ENCODE peak calls at places on chromosomes 7 and 10, in ten cellular contexts. N, K, I, H, Q, A, Z, O, L and F are unnamed samples. For H3K9me3, the result is how much of the 10 kb centered on the place peaks cover.

GRCh38 chr10:132194726-132195125 is 8.0 kb downstream of the DPYSL4 start:
- DNase-seq in N (no peak), Q (no peak), K (no peak), I (no peak), L (no peak), H (no peak), A (no peak), Z (no peak), O (no peak), F (no peak)

GRCh38 chr7:107201795-107202450 is 33.1 kb downstream of the HBP1 start:
- DNase-seq in Q (no peak), O (no peak), L (no peak), H (peak), N (peak), Z (no peak), A (peak), K (peak), I (no peak), F (peak)

GRCh38 chr7:47400741-47401206 is 181.1 kb downstream of the TNS3 start:
- DNase-seq in L (no peak), N (peak), I (no peak), O (no peak), A (no peak), H (no peak), Q (no peak), K (no peak), Z (peak), F (no peak)

GRCh38 chr7:105346593-105347322 is 42.0 kb downstream of the SRPK2 start:
- DNase-seq in I (no peak), N (no peak), K (no peak), O (no peak), Q (no peak), H (no peak), A (no peak), Z (no peak), L (no peak), F (peak)

GRCh38 chr10:29849434-29849833 is 210.0 kb downstream of the JCAD start:
- DNase-seq in Z (no peak), L (no peak), Q (no peak), O (peak), A (no peak), K (no peak), N (no peak), H (no peak), I (peak), F (no peak)

GRCh38 chr7:105691029-105691691 is 109.9 kb upstream of the EFCAB10 start:
- DNase-seq in I (peak), K (no peak), H (no peak), A (no peak), N (no peak), L (peak), Q (no peak), Z (no peak), O (peak), F (no peak)

GRCh38 chr10:125089486-125089885 is 70.9 kb downstream of the CTBP2 start:
- DNase-seq in H (no peak), I (no peak), A (no peak), O (no peak), K (no peak), Q (no peak), L (no peak), N (no peak), Z (peak), F (no peak)

GRCh38 chr7:75645570-75645969 is 93.2 kb downstream of the HIP1 start:
- DNase-seq in N (no peak), Q (no peak), O (no peak), H (no peak), A (no peak), L (no peak), K (no peak), I (no peak), Z (no peak), F (no peak)

GRCh38 chr10:75180592-75180991 is 30.0 kb upstream of the VDAC2 start:
- DNase-seq in N (no peak), H (no peak), Q (no peak), L (no peak), O (peak), Z (no peak), I (no peak), K (no peak), A (no peak), F (no peak)

GRCh38 chr10:87976101-87976743 is 112.8 kb downstream of the PTEN start:
- DNase-seq in K (no peak), Z (no peak), Q (no peak), O (peak), A (no peak), L (no peak), H (peak), I (no peak), N (no peak), F (peak)

GRCh38 chr10:30028006-30028441 is 31.4 kb downstream of the JCAD start:
- DNase-seq in L (no peak), Q (peak), H (no peak), Z (no peak), O (no peak), I (no peak), A (peak), N (no peak), K (no peak), F (no peak)

GRCh38 chr7:97971120-97971989 is 18.6 kb downstream of the OCM2 start:
- DNase-seq in N (peak), A (peak), Q (no peak), K (peak), Z (no peak), O (peak), H (peak), I (no peak), L (no peak), F (peak)

GRCh38 chr10:111430070-111430469 is 353.2 kb downstream of the ADRA2A start:
- DNase-seq in O (no peak), Z (no peak), A (no peak), K (no peak), H (no peak), I (no peak), L (no peak), N (no peak), Q (no peak), F (no peak)

GRCh38 chr7:149469806-149470205 is 8.9 kb upstream of the ZNF777 start:
- DNase-seq in L (no peak), H (no peak), A (no peak), N (no peak), Z (no peak), Q (no peak), K (no peak), O (no peak), I (no peak), F (no peak)

GRCh38 chr7:48031111-48031510 is 2.2 kb upstream of the SUN3 start:
- DNase-seq in K (no peak), H (no peak), O (no peak), N (no peak), A (no peak), Z (no peak), I (no peak), L (no peak), Q (no peak), F (no peak)

GRCh38 chr10:33193867-33194521 is 140.5 kb downstream of the NRP1 start:
- DNase-seq in O (peak), K (no peak), H (peak), Q (no peak), L (no peak), I (no peak), A (peak), N (no peak), Z (peak), F (peak)

GRCh38 chr10:115653473-115653872 is 560.3 kb downstream of the ATRNL1 start:
- DNase-seq in Q (no peak), O (no peak), A (no peak), K (no peak), I (no peak), L (no peak), N (no peak), Z (no peak), H (no peak), F (no peak)

GRCh38 chr10:56633876-56634452 is 272.9 kb upstream of the ZWINT start:
- DNase-seq in L (no peak), H (no peak), Q (no peak), I (no peak), A (no peak), O (no peak), N (no peak), K (no peak), Z (no peak), F (no peak)

GRCh38 chr7:50679218-50680007 is 103.3 kb downstream of the GRB10 start:
- DNase-seq in Q (no peak), H (peak), O (peak), N (peak), Z (no peak), A (peak), I (no peak), K (peak), L (no peak), F (peak)

GRCh38 chr10:1652151-1652550 is 85.2 kb downstream of the ADARB2 start:
- DNase-seq in K (no peak), Z (no peak), O (no peak), N (no peak), A (no peak), Q (no peak), I (no peak), H (no peak), L (no peak), F (no peak)

GRCh38 chr7:33392143-33392542 is 262.8 kb downstream of the BBS9 start:
- DNase-seq in A (no peak), I (no peak), L (no peak), Z (no peak), O (no peak), Q (no peak), N (no peak), H (no peak), K (no peak), F (no peak)

GRCh38 chr10:13526952-13527863 is 1.6 kb downstream of the BEND7 start:
- DNase-seq in A (peak), L (no peak), Z (no peak), O (peak), K (no peak), I (no peak), H (peak), N (peak), Q (no peak), F (peak)

GRCh38 chr7:151334628-151335027 is 7.0 kb upstream of the NUB1 start:
- DNase-seq in O (no peak), Q (no peak), H (no peak), Z (no peak), I (no peak), A (no peak), K (no peak), L (no peak), N (no peak), F (no peak)

GRCh38 chr7:35906191-35906908 is 105.5 kb downstream of the SEPTIN7 start:
- DNase-seq in Z (no peak), Q (peak), I (peak), N (peak), O (peak), A (peak), L (peak), H (peak), K (peak), F (peak)
- H3K9me3 ChIP-seq in Z (under half), Q (under half), I (under half), N (under half), O (under half), A (under half), L (under half), H (under half), K (under half), F (under half)

GRCh38 chr10:129481641-129482040 is 14.6 kb downstream of the MGMT start:
- DNase-seq in L (no peak), Z (no peak), I (no peak), H (no peak), N (no peak), O (no peak), Q (no peak), A (no peak), K (no peak), F (no peak)
- H3K9me3 ChIP-seq in L (under half), Z (under half), I (under half), H (under half), N (under half), O (under half), Q (under half), A (under half), K (under half), F (under half)

DNA sequence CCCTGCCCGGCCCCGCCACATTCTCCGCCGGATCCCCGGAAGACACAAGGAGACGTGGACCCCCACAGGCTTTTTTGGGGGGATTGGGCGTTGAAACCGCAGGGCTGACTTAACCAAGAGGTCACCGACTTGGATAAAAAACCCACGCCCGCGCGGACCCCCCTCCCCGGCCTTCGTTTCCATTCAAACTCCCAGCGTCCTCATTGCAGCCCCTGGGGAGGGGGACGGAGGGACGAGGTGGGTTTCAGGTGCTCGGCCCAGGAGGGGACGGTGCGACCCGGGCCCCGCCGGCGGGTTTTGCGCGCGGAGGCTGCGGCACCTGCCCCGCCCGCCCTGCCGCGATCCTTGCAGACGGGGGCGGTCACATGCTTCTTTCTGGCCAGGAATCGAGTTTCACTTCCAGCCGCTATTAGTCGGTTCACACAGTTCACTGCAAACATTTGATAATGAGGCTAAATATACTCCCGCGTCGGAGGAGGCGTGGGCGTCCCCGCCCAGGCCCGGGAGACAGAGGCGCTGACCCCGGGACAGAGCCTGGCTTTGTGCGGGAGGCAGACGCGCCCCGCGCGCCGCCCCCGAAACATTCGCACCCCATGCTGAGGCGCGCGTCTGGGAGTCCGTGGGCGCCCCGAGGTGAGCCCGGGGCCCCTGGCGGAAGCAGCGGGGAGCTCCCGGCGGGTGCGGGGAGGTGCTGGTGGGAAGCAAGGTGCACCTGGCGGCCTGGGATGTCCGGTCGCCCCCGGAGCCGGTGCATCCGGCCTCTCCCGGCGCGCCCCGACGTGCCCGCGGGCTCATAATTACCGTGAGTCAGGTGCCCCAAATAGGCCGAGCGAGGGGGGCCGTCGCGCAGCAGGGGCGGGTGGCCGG is 2.7 kb upstream of the PDGFA start:
- DNase-seq in K (peak), H (peak), N (peak), A (peak), O (peak), L (no peak), Z (no peak), Q (no peak), I (no peak), F (peak)
- H3K9me3 ChIP-seq in K (under half), H (under half), N (under half), A (under half), O (under half), L (under half), Z (under half), Q (under half), I (under half), F (under half)

GRCh38 chr7:132176719-132177118 is 399.6 kb downstream of the PLXNA4 start:
- DNase-seq in L (no peak), A (no peak), H (no peak), K (no peak), I (no peak), O (no peak), N (no peak), Z (no peak), Q (no peak), F (no peak)
- H3K9me3 ChIP-seq in L (under half), A (under half), H (under half), K (under half), I (under half), O (under half), N (under half), Z (under half), Q (under half), F (under half)

GRCh38 chr10:37965006-37965405 is 11.4 kb downstream of the ZNF25 start:
- DNase-seq in A (no peak), Z (no peak), O (no peak), K (no peak), H (no peak), N (no peak), L (no peak), I (no peak), Q (no peak), F (no peak)
- H3K9me3 ChIP-seq in A (under half), Z (under half), O (under half), K (under half), H (under half), N (under half), L (under half), I (under half), Q (under half), F (under half)

GRCh38 chr10:22029450-22030236 is 26.1 kb upstream of the DNAJC1 start:
- DNase-seq in L (no peak), A (no peak), H (peak), Z (no peak), Q (no peak), I (no peak), O (no peak), N (no peak), K (no peak), F (no peak)
- H3K9me3 ChIP-seq in L (under half), A (under half), H (under half), Z (under half), Q (under half), I (under half), O (under half), N (under half), K (under half), F (under half)

DNA sequence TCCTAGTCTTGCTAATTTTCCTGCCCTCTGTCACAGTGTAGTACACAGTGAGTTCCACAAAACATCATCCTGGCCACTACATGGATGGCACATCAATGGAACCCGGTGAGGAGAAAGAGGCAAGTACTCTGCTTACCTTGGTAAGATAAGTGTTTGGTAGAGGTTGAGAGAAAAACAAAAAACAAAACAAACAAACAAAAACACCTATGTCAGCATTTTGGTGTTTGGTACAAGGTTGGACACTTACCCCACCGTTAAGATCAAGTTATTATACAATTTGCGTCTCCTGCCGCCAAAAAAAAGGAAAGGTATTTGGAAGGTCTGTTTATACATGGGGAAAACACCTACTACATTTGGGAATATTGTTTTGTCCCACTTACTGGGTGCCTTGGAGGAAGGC is 72.7 kb downstream of the ZNF248 start:
- DNase-seq in K (no peak), H (no peak), Z (no peak), I (no peak), O (no peak), Q (no peak), A (no peak), N (no peak), L (no peak), F (no peak)
- H3K9me3 ChIP-seq in K (under half), H (under half), Z (under half), I (under half), O (under half), Q (under half), A (under half), N (under half), L (under half), F (under half)

DNA sequence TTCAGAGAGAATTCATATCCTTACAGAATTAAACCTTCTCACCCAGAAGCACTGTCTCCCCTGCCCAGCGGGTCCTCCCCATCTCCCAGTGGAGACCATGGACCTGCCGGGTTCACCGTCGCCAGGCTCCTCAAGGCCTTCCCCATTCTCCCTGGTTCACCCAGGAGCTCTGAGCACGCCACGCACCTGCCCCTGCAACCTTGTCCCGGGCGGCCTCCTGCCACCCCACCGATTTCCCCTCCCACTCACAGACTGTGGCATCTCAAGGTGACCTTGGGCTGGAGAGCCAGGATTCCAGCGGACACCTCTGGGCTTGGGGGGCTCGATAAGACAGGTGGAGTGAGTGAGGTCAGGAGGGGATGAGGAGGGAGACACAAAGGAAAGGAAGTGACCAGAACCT is 135.3 kb downstream of the PTPRN2 start:
- DNase-seq in Q (no peak), K (no peak), L (no peak), I (no peak), O (no peak), H (no peak), Z (peak), N (no peak), A (no peak), F (no peak)
- H3K9me3 ChIP-seq in Q (under half), K (under half), L (under half), I (half or more), O (under half), H (under half), Z (under half), N (under half), A (under half), F (under half)

GRCh38 chr7:3154317-3154716 is 110.7 kb upstream of the CARD11 start:
- DNase-seq in N (no peak), Z (no peak), A (no peak), K (no peak), O (no peak), L (no peak), Q (no peak), I (no peak), H (no peak), F (no peak)
- H3K9me3 ChIP-seq in N (under half), Z (under half), A (under half), K (under half), O (under half), L (under half), Q (under half), I (under half), H (under half), F (under half)